ENCODE peak calls at places on chromosomes 11 and 22, in eight cellular contexts. One of them, this sample, is unnamed. For H3K36me3, the result is how much of the 10 kb centered on the place peaks cover.

GRCh38 chr11:6616596-6617250 is 2.5 kb downstream of the TPP1 start:
- DNase-seq in heart right ventricle: no peak
- DNase-seq in Peyer's patch: no peak
- DNase-seq in fibroblast of lung: no peak
- DNase-seq in adipocyte: no peak
- DNase-seq in CD8-positive, alpha-beta memory T cell: no peak
- DNase-seq in stomach: no peak
- DNase-seq in HepG2: no peak
- DNase-seq in this sample: no peak

GRCh38 chr11:29634248-29634647 is 382.6 kb downstream of the KCNA4 start:
- DNase-seq in Peyer's patch: no peak
- DNase-seq in stomach: no peak
- DNase-seq in CD8-positive, alpha-beta memory T cell: no peak
- DNase-seq in adipocyte: peak
- DNase-seq in HepG2: no peak
- DNase-seq in heart right ventricle: no peak
- DNase-seq in fibroblast of lung: no peak
- DNase-seq in this sample: no peak

GRCh38 chr22:26239561-26239960 is 70.3 kb downstream of the SEZ6L start:
- DNase-seq in Peyer's patch: no peak
- DNase-seq in HepG2: no peak
- DNase-seq in stomach: no peak
- DNase-seq in heart right ventricle: no peak
- DNase-seq in adipocyte: no peak
- DNase-seq in fibroblast of lung: peak
- DNase-seq in CD8-positive, alpha-beta memory T cell: no peak
- DNase-seq in this sample: no peak

GRCh38 chr11:93407777-93408401 is 77.3 kb downstream of the DEUP1 start:
- DNase-seq in adipocyte: no peak
- DNase-seq in HepG2: no peak
- DNase-seq in CD8-positive, alpha-beta memory T cell: no peak
- DNase-seq in fibroblast of lung: no peak
- DNase-seq in stomach: no peak
- DNase-seq in Peyer's patch: no peak
- DNase-seq in heart right ventricle: no peak
- DNase-seq in this sample: no peak

GRCh38 chr22:17729561-17729960 is 44.7 kb downstream of the BID start:
- DNase-seq in stomach: no peak
- DNase-seq in CD8-positive, alpha-beta memory T cell: no peak
- DNase-seq in heart right ventricle: no peak
- DNase-seq in Peyer's patch: no peak
- DNase-seq in HepG2: no peak
- DNase-seq in adipocyte: no peak
- DNase-seq in fibroblast of lung: no peak
- DNase-seq in this sample: no peak

GRCh38 chr11:235180-235997 is 753 bp downstream of the SIRT3 start:
- DNase-seq in Peyer's patch: no peak
- DNase-seq in adipocyte: no peak
- DNase-seq in stomach: no peak
- DNase-seq in fibroblast of lung: peak
- DNase-seq in HepG2: no peak
- DNase-seq in CD8-positive, alpha-beta memory T cell: no peak
- DNase-seq in heart right ventricle: no peak
- DNase-seq in this sample: no peak

GRCh38 chr11:95082576-95083001 is 7.1 kb upstream of the ENDOD1 start:
- DNase-seq in stomach: no peak
- DNase-seq in HepG2: no peak
- DNase-seq in adipocyte: no peak
- DNase-seq in CD8-positive, alpha-beta memory T cell: no peak
- DNase-seq in heart right ventricle: no peak
- DNase-seq in Peyer's patch: no peak
- DNase-seq in fibroblast of lung: no peak
- DNase-seq in this sample: no peak

GRCh38 chr11:27282141-27282590 is 80.8 kb downstream of the CCDC34 start:
- DNase-seq in heart right ventricle: peak
- DNase-seq in fibroblast of lung: peak
- DNase-seq in stomach: no peak
- DNase-seq in CD8-positive, alpha-beta memory T cell: no peak
- DNase-seq in Peyer's patch: no peak
- DNase-seq in adipocyte: peak
- DNase-seq in HepG2: peak
- DNase-seq in this sample: no peak

GRCh38 chr22:31230871-31231621 is 18.9 kb downstream of the LIMK2 start:
- DNase-seq in Peyer's patch: peak
- DNase-seq in heart right ventricle: peak
- DNase-seq in CD8-positive, alpha-beta memory T cell: peak
- DNase-seq in adipocyte: peak
- DNase-seq in HepG2: peak
- DNase-seq in fibroblast of lung: peak
- DNase-seq in stomach: peak
- DNase-seq in this sample: no peak

GRCh38 chr11:15286465-15286864 is 171.7 kb downstream of the INSC start:
- DNase-seq in heart right ventricle: no peak
- DNase-seq in stomach: no peak
- DNase-seq in fibroblast of lung: no peak
- DNase-seq in adipocyte: no peak
- DNase-seq in HepG2: no peak
- DNase-seq in Peyer's patch: no peak
- DNase-seq in CD8-positive, alpha-beta memory T cell: no peak
- DNase-seq in this sample: no peak

GRCh38 chr22:30294830-30295229 is 5.5 kb upstream of the CASTOR1 start:
- DNase-seq in HepG2: no peak
- DNase-seq in heart right ventricle: no peak
- DNase-seq in fibroblast of lung: no peak
- DNase-seq in adipocyte: no peak
- DNase-seq in Peyer's patch: no peak
- DNase-seq in CD8-positive, alpha-beta memory T cell: no peak
- DNase-seq in stomach: no peak
- DNase-seq in this sample: no peak

GRCh38 chr22:39543095-39543494 is 10.5 kb upstream of the RPS19BP1 start:
- DNase-seq in stomach: no peak
- DNase-seq in HepG2: no peak
- DNase-seq in Peyer's patch: peak
- DNase-seq in CD8-positive, alpha-beta memory T cell: no peak
- DNase-seq in heart right ventricle: no peak
- DNase-seq in fibroblast of lung: no peak
- DNase-seq in adipocyte: peak
- DNase-seq in this sample: no peak

GRCh38 chr11:87804176-87804575 is 371.1 kb downstream of the RAB38 start:
- DNase-seq in heart right ventricle: no peak
- DNase-seq in fibroblast of lung: no peak
- DNase-seq in CD8-positive, alpha-beta memory T cell: no peak
- DNase-seq in stomach: no peak
- DNase-seq in adipocyte: no peak
- DNase-seq in HepG2: no peak
- DNase-seq in Peyer's patch: no peak
- DNase-seq in this sample: no peak

GRCh38 chr11:128235958-128236357 is 351.4 kb downstream of the ETS1 start:
- DNase-seq in fibroblast of lung: no peak
- DNase-seq in adipocyte: no peak
- DNase-seq in HepG2: no peak
- DNase-seq in heart right ventricle: no peak
- DNase-seq in CD8-positive, alpha-beta memory T cell: no peak
- DNase-seq in stomach: no peak
- DNase-seq in Peyer's patch: no peak
- DNase-seq in this sample: no peak

GRCh38 chr11:134466909-134467567 is 55.0 kb upstream of the B3GAT1 start:
- DNase-seq in adipocyte: no peak
- DNase-seq in Peyer's patch: no peak
- DNase-seq in stomach: peak
- DNase-seq in CD8-positive, alpha-beta memory T cell: no peak
- DNase-seq in fibroblast of lung: no peak
- DNase-seq in heart right ventricle: no peak
- DNase-seq in HepG2: peak
- DNase-seq in this sample: no peak

GRCh38 chr22:20798974-20799373 is 25.1 kb downstream of the SERPIND1 start:
- DNase-seq in CD8-positive, alpha-beta memory T cell: no peak
- DNase-seq in fibroblast of lung: no peak
- DNase-seq in HepG2: no peak
- DNase-seq in stomach: no peak
- DNase-seq in adipocyte: no peak
- DNase-seq in heart right ventricle: no peak
- DNase-seq in Peyer's patch: no peak
- DNase-seq in this sample: no peak
- H3K36me3 ChIP-seq in CD8-positive, alpha-beta memory T cell: half or more
- H3K36me3 ChIP-seq in fibroblast of lung: under half
- H3K36me3 ChIP-seq in HepG2: half or more
- H3K36me3 ChIP-seq in stomach: half or more
- H3K36me3 ChIP-seq in adipocyte: half or more
- H3K36me3 ChIP-seq in heart right ventricle: under half
- H3K36me3 ChIP-seq in Peyer's patch: under half
- H3K36me3 ChIP-seq in this sample: half or more

DNA sequence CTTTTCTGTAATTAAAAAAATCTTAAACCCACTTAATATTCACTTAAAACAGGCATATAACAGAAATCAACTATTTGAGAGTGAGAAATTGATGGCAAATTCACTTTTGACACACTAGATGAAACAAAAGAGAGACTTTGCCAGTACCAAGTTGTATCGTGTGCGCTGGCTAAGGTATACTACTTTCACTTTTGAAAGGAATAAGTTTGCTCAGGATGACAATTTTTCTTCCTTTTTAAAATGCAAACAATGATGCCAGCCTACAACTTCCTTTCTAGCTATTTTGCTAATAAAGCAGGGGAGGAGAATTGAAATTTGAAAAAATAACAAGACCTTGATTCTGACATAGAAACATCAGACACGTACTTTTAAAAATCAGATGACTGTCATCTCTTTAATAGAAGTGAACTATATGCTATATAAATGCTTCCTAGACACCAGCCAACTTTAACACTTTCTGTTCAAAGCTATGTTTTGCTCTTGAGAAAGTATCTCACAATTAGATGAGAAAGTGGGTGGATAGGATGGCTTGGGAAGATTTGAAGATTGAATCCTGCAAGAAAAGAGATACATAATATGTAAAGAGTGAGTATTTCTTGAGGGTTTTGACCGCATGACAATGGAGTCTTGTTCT is 41.6 kb upstream of the BLID start:
- DNase-seq in HepG2: no peak
- DNase-seq in Peyer's patch: no peak
- DNase-seq in heart right ventricle: no peak
- DNase-seq in stomach: no peak
- DNase-seq in adipocyte: no peak
- DNase-seq in fibroblast of lung: no peak
- DNase-seq in CD8-positive, alpha-beta memory T cell: no peak
- DNase-seq in this sample: no peak
- H3K36me3 ChIP-seq in HepG2: under half
- H3K36me3 ChIP-seq in Peyer's patch: under half
- H3K36me3 ChIP-seq in heart right ventricle: under half
- H3K36me3 ChIP-seq in stomach: under half
- H3K36me3 ChIP-seq in adipocyte: under half
- H3K36me3 ChIP-seq in fibroblast of lung: under half
- H3K36me3 ChIP-seq in CD8-positive, alpha-beta memory T cell: under half
- H3K36me3 ChIP-seq in this sample: under half

DNA sequence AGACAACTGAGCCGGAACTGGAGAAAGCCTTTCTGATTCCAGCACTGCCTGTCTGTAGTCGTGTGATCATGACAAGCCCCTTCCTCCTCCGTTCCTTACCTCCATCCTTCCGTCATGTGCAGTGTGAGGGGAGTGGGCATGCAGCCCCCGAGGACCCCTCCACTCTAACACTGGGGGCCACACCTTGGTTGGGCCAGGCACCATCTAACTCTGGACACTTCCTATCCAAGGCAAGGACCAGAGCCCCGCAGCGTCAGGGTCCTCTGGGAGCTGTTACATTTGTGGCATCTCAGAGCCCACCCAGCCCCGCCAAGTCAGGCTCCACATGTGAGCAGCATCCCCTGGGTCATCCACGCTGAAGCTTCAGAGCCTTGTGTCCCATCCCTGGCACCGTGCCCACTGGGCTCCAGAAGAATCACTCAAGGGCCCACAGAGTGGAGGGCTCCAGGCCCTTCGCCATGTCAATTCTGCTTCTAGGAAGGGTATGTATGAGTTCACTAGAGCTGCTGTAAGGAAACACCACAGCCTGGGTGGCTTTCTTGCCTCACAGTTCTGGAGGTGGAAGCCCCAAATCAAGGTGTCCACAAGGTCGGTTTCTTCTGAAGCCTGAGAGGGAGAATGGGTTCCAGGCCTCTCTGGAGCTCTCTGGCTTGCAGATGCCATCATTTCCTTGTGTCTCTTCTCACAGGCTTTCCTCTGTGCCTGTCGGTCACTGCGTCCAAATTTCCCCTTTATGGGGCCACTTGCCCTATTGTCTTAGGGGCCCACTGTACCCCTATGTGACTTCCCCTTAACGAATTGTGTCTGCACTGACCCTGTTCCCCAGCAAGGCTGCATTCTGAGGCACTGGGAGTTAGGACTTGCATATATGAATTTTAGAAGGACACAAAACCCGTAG is 1475.8 kb downstream of the TBC1D22A start:
- DNase-seq in CD8-positive, alpha-beta memory T cell: no peak
- DNase-seq in stomach: peak
- DNase-seq in adipocyte: no peak
- DNase-seq in fibroblast of lung: no peak
- DNase-seq in HepG2: no peak
- DNase-seq in heart right ventricle: no peak
- DNase-seq in Peyer's patch: no peak
- DNase-seq in this sample: no peak
- H3K36me3 ChIP-seq in CD8-positive, alpha-beta memory T cell: under half
- H3K36me3 ChIP-seq in stomach: under half
- H3K36me3 ChIP-seq in adipocyte: under half
- H3K36me3 ChIP-seq in fibroblast of lung: under half
- H3K36me3 ChIP-seq in HepG2: under half
- H3K36me3 ChIP-seq in heart right ventricle: under half
- H3K36me3 ChIP-seq in Peyer's patch: under half
- H3K36me3 ChIP-seq in this sample: under half

GRCh38 chr11:20038364-20038893 is 121.8 kb downstream of the DBX1 start:
- DNase-seq in adipocyte: no peak
- DNase-seq in heart right ventricle: no peak
- DNase-seq in CD8-positive, alpha-beta memory T cell: no peak
- DNase-seq in stomach: no peak
- DNase-seq in fibroblast of lung: no peak
- DNase-seq in HepG2: no peak
- DNase-seq in Peyer's patch: no peak
- DNase-seq in this sample: no peak
- H3K36me3 ChIP-seq in adipocyte: half or more
- H3K36me3 ChIP-seq in heart right ventricle: under half
- H3K36me3 ChIP-seq in CD8-positive, alpha-beta memory T cell: under half
- H3K36me3 ChIP-seq in stomach: under half
- H3K36me3 ChIP-seq in fibroblast of lung: under half
- H3K36me3 ChIP-seq in HepG2: half or more
- H3K36me3 ChIP-seq in Peyer's patch: under half
- H3K36me3 ChIP-seq in this sample: under half